ENCODE peak calls at places on chromosomes 11 and 22, in five cellular contexts. G is SK-N-SH, I is NT2/D1, S is GM12878, U is HCT116. F is an unnamed sample.

GRCh38 chr11:37858398-37858797 is 1260.4 kb upstream of the RAG2 start:
- DNase-seq in I (no peak), U (no peak), G (no peak), S (no peak), F (no peak)

GRCh38 chr11:57406337-57406904 is 16.0 kb upstream of the PRG2 start:
- DNase-seq in U (no peak), S (peak), I (no peak), G (no peak), F (no peak)

GRCh38 chr11:114147389-114148382 is 88.2 kb downstream of the ZBTB16 start:
- DNase-seq in I (peak), G (no peak), U (no peak), S (no peak), F (no peak)

GRCh38 chr22:38802671-38803121 is 8.8 kb upstream of the DNAL4 start:
- DNase-seq in I (no peak), U (peak), G (no peak), S (no peak), F (peak)

GRCh38 chr11:122071680-122072321 is 44.2 kb downstream of the BLID start:
- DNase-seq in U (no peak), G (no peak), S (no peak), I (no peak), F (no peak)

GRCh38 chr11:102046841-102047240 is 396 bp upstream of the CFAP300 start:
- DNase-seq in G (no peak), S (no peak), U (no peak), I (no peak), F (no peak)

GRCh38 chr11:119567667-119568582 is 145.0 kb upstream of the THY1 start:
- DNase-seq in G (peak), S (peak), U (no peak), I (no peak), F (no peak)

GRCh38 chr11:70074701-70075100 is 3.4 kb upstream of the ANO1 start:
- DNase-seq in S (no peak), G (no peak), U (no peak), I (no peak), F (no peak)

GRCh38 chr11:102111787-102112653 is 1.8 kb downstream of the YAP1 start:
- DNase-seq in G (no peak), U (peak), I (no peak), S (no peak), F (peak)

GRCh38 chr22:35883028-35883620 is 145.5 kb downstream of the RBFOX2 start:
- DNase-seq in S (no peak), U (peak), G (no peak), I (no peak), F (no peak)

GRCh38 chr11:25941353-25941752 is 390.6 kb upstream of the ANO3 start:
- DNase-seq in I (no peak), G (no peak), U (no peak), S (no peak), F (no peak)

GRCh38 chr11:105232021-105232420 is 92.5 kb upstream of the CARD18 start:
- DNase-seq in I (no peak), S (no peak), U (no peak), G (no peak), F (no peak)

GRCh38 chr11:65743928-65744698 is 23.5 kb upstream of the RNASEH2C start:
- DNase-seq in S (no peak), G (peak), I (peak), U (peak), F (peak)

GRCh38 chr11:36116161-36116560 is 172.3 kb downstream of the LDLRAD3 start:
- DNase-seq in U (no peak), G (no peak), I (no peak), S (no peak), F (no peak)

GRCh38 chr11:26276798-26277424 is 55.0 kb upstream of the ANO3 start:
- DNase-seq in U (peak), I (peak), S (no peak), G (peak), F (peak)

GRCh38 chr11:114179234-114179941 is 116.8 kb upstream of the NNMT start:
- DNase-seq in U (no peak), S (no peak), I (no peak), G (no peak), F (no peak)

GRCh38 chr22:44918166-44918924 is 91.5 kb downstream of the PHF21B start:
- DNase-seq in I (no peak), S (no peak), U (no peak), G (no peak), F (no peak)

GRCh38 chr11:15293975-15294374 is 179.3 kb downstream of the INSC start:
- DNase-seq in S (no peak), U (no peak), G (no peak), I (no peak), F (no peak)

GRCh38 chr22:31891366-31892079 is 52.8 kb upstream of the YWHAH start:
- DNase-seq in G (peak), U (no peak), I (no peak), S (no peak), F (no peak)

GRCh38 chr11:32178692-32179091 is 87.8 kb downstream of the RCN1 start:
- DNase-seq in U (no peak), G (no peak), S (no peak), I (no peak), F (no peak)

GRCh38 chr11:112826788-112827187 is 134.4 kb upstream of the NCAM1 start:
- DNase-seq in U (no peak), G (no peak), S (no peak), I (no peak), F (no peak)

GRCh38 chr11:47667135-47667534 is 24.8 kb upstream of the MTCH2 start:
- DNase-seq in I (no peak), S (no peak), U (no peak), G (no peak), F (no peak)
- TF ChIP-seq YY1 in I (no peak), S (no peak), U (no peak), G (no peak), F (no peak)

GRCh38 chr22:25623851-25624250 is 59.4 kb downstream of the GRK3 start:
- DNase-seq in I (no peak), S (no peak), G (no peak), U (no peak), F (no peak)
- TF ChIP-seq YY1 in I (no peak), S (no peak), G (no peak), U (no peak), F (no peak)

DNA sequence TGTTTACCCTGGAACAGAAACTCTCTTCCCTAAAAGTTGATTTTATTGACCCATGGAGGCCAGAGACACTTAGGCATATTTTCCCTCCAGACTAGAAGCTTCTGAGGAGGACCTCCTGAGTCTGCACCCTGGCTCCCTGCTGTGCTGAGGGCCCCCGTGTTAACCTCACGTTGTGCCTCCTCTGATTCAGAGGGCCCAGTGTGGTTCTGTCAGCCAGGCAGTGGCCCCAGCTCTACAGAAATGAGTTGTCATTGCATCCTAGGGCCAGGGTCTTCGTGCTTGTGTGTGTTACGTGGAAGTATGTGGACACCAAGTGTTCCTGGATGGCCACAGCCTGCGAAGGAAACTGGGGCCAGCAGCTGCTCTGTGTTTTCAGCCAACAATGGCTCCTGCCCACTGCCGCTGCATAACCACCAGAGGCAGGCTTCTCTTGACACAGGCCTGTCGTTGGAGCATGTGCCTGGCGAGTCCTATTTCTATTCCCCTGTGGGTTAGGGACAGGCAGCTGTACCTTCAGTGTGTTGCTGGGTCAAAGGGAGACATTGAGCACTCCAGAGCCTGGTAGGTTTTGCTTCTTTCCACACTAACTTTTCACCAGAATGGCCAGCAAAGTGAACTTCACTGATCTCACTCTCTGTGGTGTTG is 44.5 kb downstream of the MED15 start:
- DNase-seq in S (no peak), I (no peak), G (no peak), U (no peak), F (peak)
- TF ChIP-seq YY1 in S (no peak), I (no peak), G (no peak), U (no peak), F (peak)

GRCh38 chr11:1305558-1306056 is 3.8 kb downstream of the TOLLIP start:
- DNase-seq in U (no peak), S (no peak), G (peak), I (no peak), F (no peak)

GRCh38 chr11:1305063-1305495 is 4.4 kb downstream of the TOLLIP start:
- DNase-seq in G (no peak), U (no peak), S (no peak), I (no peak), F (no peak)

GRCh38 chr11:1307163-1307870 is 2.1 kb downstream of the TOLLIP start:
- DNase-seq in S (no peak), U (no peak), I (no peak), G (no peak), F (no peak)

GRCh38 chr11:1307998-1308744 is 1.3 kb downstream of the TOLLIP start:
- DNase-seq in G (peak), I (no peak), S (no peak), U (no peak), F (no peak)

GRCh38 chr11:1306186-1307162 is 3.0 kb downstream of the TOLLIP start:
- DNase-seq in U (no peak), G (no peak), S (no peak), I (no peak), F (no peak)
- TF ChIP-seq YY1 in U (no peak), G (no peak), S (no peak), I (no peak), F (no peak)

DNA sequence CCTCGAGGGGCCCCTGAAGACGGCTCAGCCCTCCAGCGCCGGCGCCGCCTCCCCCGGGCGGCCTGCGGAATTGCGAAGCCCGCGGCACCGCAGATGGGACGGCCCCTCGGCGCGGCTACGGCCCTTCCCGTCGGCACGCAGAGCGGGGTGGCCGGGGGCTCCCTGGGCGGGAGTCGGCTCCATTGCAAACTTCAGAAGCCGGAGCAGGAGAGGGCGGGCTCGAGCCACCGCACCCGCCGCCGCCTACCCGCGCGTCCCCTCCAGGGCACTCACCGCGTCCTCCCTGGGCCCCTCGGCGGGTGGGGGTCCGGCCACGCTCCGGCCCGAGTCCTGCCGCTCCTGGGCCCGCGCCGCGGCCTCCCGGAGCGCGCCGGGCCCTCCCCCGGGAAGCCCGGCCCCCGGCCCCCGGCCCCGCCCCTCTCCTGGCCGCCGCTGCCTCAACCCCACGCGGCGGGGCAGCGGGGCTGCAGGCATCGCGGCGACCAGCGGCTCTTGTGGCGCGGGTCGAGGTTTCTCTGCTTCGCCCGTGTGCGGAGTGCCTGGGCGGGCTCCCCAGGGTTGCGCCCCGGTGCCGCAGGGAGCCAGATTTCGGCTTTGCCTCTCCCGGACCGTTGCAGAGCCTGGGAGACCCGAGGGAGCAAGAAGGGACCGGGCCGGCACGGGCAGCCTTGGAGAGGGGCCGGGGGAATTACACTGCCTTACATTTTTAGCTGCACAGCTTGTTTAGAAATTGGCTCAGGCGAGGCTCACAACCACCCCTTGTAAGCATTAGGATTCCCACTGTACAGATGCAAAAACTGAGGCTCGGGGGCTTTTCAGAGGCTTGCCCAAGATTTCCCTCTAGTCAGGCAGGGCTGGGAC is at the start of gene PACSIN3:
- DNase-seq in I (no peak), U (no peak), G (peak), S (no peak), F (peak)
- TF ChIP-seq YY1 in I (no peak), U (no peak), G (no peak), S (no peak), F (peak)

GRCh38 chr11:118215765-118216164 is 9.0 kb downstream of the JAML start:
- DNase-seq in S (no peak), G (no peak), U (no peak), I (no peak), F (no peak)

GRCh38 chr11:118215262-118215661 is 9.5 kb downstream of the JAML start:
- DNase-seq in U (no peak), G (no peak), I (no peak), S (no peak), F (no peak)

GRCh38 chr11:118217575-118217974 is 7.2 kb downstream of the JAML start:
- DNase-seq in S (no peak), G (no peak), U (no peak), I (no peak), F (no peak)

GRCh38 chr11:118219244-118219643 is 5.6 kb downstream of the JAML start:
- DNase-seq in S (no peak), U (no peak), I (no peak), G (no peak), F (peak)

GRCh38 chr11:118216621-118217526 is 7.9 kb downstream of the JAML start:
- DNase-seq in I (no peak), G (no peak), S (no peak), U (no peak), F (no peak)
- TF ChIP-seq YY1 in I (no peak), G (no peak), S (peak), U (no peak), F (no peak)

DNA sequence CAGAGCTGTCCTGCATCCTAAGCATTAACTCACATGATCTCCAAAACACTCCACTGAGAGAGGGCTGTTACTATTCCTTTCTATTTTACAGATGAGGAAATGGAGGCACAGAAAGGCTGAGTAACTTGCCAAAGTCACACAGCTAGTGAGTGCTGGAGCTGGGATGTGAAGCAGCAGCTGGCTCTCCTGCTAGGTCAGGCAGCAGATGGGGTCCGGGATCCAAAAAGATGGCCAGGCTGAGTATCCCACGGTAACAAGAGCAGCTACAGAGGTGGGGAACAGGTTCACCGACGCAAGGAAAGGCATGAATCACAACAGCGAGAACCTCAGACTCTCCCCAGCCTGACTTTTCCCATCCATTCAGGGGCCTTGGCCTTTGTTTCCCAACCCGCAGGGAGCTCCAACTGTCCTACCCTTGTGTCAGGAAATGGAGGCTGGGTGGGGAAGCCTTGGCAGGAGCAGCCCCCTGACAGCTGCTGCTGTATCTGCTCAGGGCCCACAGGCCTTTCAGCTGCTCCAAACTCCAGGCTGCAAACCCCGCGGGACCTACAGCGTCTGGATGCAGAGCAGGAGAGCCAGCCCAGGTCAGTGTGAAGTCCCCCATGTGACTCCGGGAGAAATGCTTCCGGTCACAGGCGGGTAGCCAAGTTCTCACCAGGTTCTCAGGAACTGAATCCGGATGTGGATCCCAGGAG is 29.5 kb downstream of the DKK3 start:
- DNase-seq in I (no peak), U (no peak), S (no peak), G (peak), F (no peak)
- TF ChIP-seq YY1 in I (no peak), U (no peak), S (no peak), G (no peak), F (no peak)

GRCh38 chr11:82680252-82680651 is 53.4 kb downstream of the FAM181B start:
- DNase-seq in U (no peak), I (no peak), G (no peak), S (no peak), F (no peak)
- TF ChIP-seq YY1 in U (no peak), I (no peak), G (no peak), S (no peak), F (no peak)

GRCh38 chr22:43466710-43467109 is 54.9 kb downstream of the MPPED1 start:
- DNase-seq in U (no peak), I (no peak), G (no peak), S (no peak), F (no peak)
- TF ChIP-seq YY1 in U (no peak), I (no peak), G (no peak), S (no peak), F (no peak)

GRCh38 chr22:46512683-46513082 is 24.7 kb downstream of the CELSR1 start:
- DNase-seq in I (no peak), U (no peak), G (no peak), S (no peak), F (no peak)
- TF ChIP-seq YY1 in I (no peak), U (no peak), G (no peak), S (no peak), F (no peak)

F was measured in HepG2.